ENCODE peak calls at places on chromosomes 13 and 19, in eight cellular contexts. V, E, M, U, D, O, C and H are unnamed samples.

GRCh38 chr13:109145631-109146030 is 516.2 kb downstream of the MYO16 start:
- DNase-seq in V (no peak), E (peak), M (no peak), U (no peak), D (peak), O (peak), C (no peak), H (peak)

GRCh38 chr19:17703823-17704463 is 15.3 kb upstream of the MAP1S start:
- DNase-seq in V (no peak), E (peak), M (peak), U (peak), D (no peak), O (peak), C (no peak), H (peak)

GRCh38 chr13:100434010-100434763 is 154.4 kb downstream of the GGACT start:
- DNase-seq in V (no peak), E (no peak), M (no peak), U (no peak), D (no peak), O (peak), C (no peak), H (peak)

GRCh38 chr19:6465006-6465405 is 935 bp downstream of the CRB3 start:
- DNase-seq in V (no peak), E (no peak), M (no peak), U (no peak), D (no peak), O (no peak), C (no peak), H (no peak)

GRCh38 chr19:3098141-3098514 is 4.0 kb downstream of the GNA11 start:
- DNase-seq in V (peak), E (no peak), M (no peak), U (no peak), D (no peak), O (no peak), C (no peak), H (no peak)

GRCh38 chr19:16073988-16074387 is 2.3 kb upstream of the TPM4 start:
- DNase-seq in V (no peak), E (peak), M (no peak), U (no peak), D (no peak), O (no peak), C (no peak), H (no peak)

GRCh38 chr13:66689628-66690027 is 540.5 kb downstream of the PCDH9 start:
- DNase-seq in V (no peak), E (peak), M (no peak), U (no peak), D (peak), O (peak), C (no peak), H (no peak)

GRCh38 chr19:46296722-46297431 is at the start of gene HIF3A:
- DNase-seq in V (peak), E (no peak), M (no peak), U (no peak), D (peak), O (peak), C (peak), H (no peak)

GRCh38 chr19:29532097-29532496 is 6.3 kb downstream of the VSTM2B start:
- DNase-seq in V (no peak), E (no peak), M (no peak), U (no peak), D (no peak), O (no peak), C (no peak), H (no peak)

GRCh38 chr19:21463449-21464105 is 41.8 kb upstream of the ZNF429 start:
- DNase-seq in V (peak), E (no peak), M (no peak), U (no peak), D (peak), O (no peak), C (peak), H (no peak)

GRCh38 chr19:57719901-57720519 is 7.4 kb downstream of the ZNF671 start:
- DNase-seq in V (no peak), E (no peak), M (no peak), U (no peak), D (peak), O (no peak), C (no peak), H (no peak)

GRCh38 chr19:48735031-48735615 is 5.3 kb downstream of the RASIP1 start:
- DNase-seq in V (no peak), E (no peak), M (no peak), U (no peak), D (peak), O (no peak), C (no peak), H (no peak)

GRCh38 chr19:4343845-4344713 is 717 bp downstream of the MPND start:
- DNase-seq in V (peak), E (no peak), M (no peak), U (no peak), D (no peak), O (no peak), C (no peak), H (no peak)

GRCh38 chr19:4445963-4446668 is 11.5 kb downstream of the UBXN6 start:
- DNase-seq in V (peak), E (no peak), M (no peak), U (no peak), D (no peak), O (no peak), C (no peak), H (no peak)

GRCh38 chr13:39451301-39451700 is 151.7 kb downstream of the LHFPL6 start:
- DNase-seq in V (no peak), E (no peak), M (no peak), U (no peak), D (no peak), O (peak), C (no peak), H (no peak)

GRCh38 chr13:44093607-44094583 is 214.2 kb downstream of the LACC1 start:
- DNase-seq in V (no peak), E (no peak), M (no peak), U (no peak), D (no peak), O (no peak), C (no peak), H (no peak)

GRCh38 chr13:77143325-77143907 is 116.5 kb upstream of the FBXL3 start:
- DNase-seq in V (no peak), E (no peak), M (no peak), U (no peak), D (no peak), O (peak), C (no peak), H (peak)

GRCh38 chr19:18321729-18322091 is 1.2 kb downstream of the LSM4 start:
- DNase-seq in V (no peak), E (peak), M (no peak), U (no peak), D (no peak), O (no peak), C (no peak), H (no peak)

GRCh38 chr19:2207991-2208860 is 27.9 kb downstream of the PLEKHJ1 start:
- DNase-seq in V (no peak), E (no peak), M (no peak), U (peak), D (no peak), O (peak), C (no peak), H (no peak)

GRCh38 chr19:6048808-6049405 is 61.4 kb downstream of the RFX2 start:
- DNase-seq in V (peak), E (peak), M (peak), U (peak), D (peak), O (peak), C (peak), H (peak)

GRCh38 chr13:39776439-39776838 is 121.0 kb downstream of the COG6 start:
- DNase-seq in V (no peak), E (no peak), M (no peak), U (no peak), D (no peak), O (peak), C (no peak), H (no peak)

GRCh38 chr13:112153846-112154245 is 86.9 kb downstream of the SOX1 start:
- DNase-seq in V (no peak), E (no peak), M (no peak), U (no peak), D (no peak), O (no peak), C (no peak), H (no peak)

GRCh38 chr13:24085662-24086061 is 74.9 kb upstream of the SPATA13 start:
- DNase-seq in V (no peak), E (no peak), M (no peak), U (no peak), D (no peak), O (no peak), C (no peak), H (peak)